ENCODE peak calls at places on chromosomes 5 and 9, in nine cellular contexts. T is tibial nerve, J is GM23248, Y is mucosa of descending colon, E is aorta, I is HCT116, G is A549, O is cardiac fibroblast, L is pancreas. R is an unnamed sample.

GRCh38 chr5:76503929-76504328 is 100.8 kb downstream of the IQGAP2 start:
- DNase-seq in T (no peak), J (no peak), Y (no peak), E (no peak), I (no peak), G (no peak), O (no peak), L (no peak), R (no peak)

GRCh38 chr5:123545506-123545905 is 33.5 kb downstream of the CSNK1G3 start:
- DNase-seq in T (no peak), J (peak), Y (no peak), E (no peak), I (no peak), G (peak), O (peak), L (no peak), R (no peak)

GRCh38 chr9:33813712-33814641 is 3.0 kb upstream of the UBE2R2 start:
- DNase-seq in T (no peak), J (peak), Y (no peak), E (no peak), I (peak), G (peak), O (peak), L (no peak), R (no peak)

GRCh38 chr5:122492675-122493074 is 180.6 kb downstream of the SNCAIP start:
- DNase-seq in T (no peak), J (peak), Y (no peak), E (no peak), I (peak), G (peak), O (peak), L (no peak), R (no peak)

GRCh38 chr5:164054461-164054860 is 549.0 kb downstream of the MAT2B start:
- DNase-seq in T (no peak), J (no peak), Y (no peak), E (no peak), I (no peak), G (no peak), O (no peak), L (no peak), R (no peak)

GRCh38 chr9:32394381-32395049 is 10.1 kb downstream of the ACO1 start:
- DNase-seq in T (no peak), J (no peak), Y (no peak), E (no peak), I (no peak), G (no peak), O (peak), L (no peak), R (no peak)

GRCh38 chr9:125968975-125969374 is 221.8 kb downstream of the PBX3 start:
- DNase-seq in T (no peak), J (no peak), Y (no peak), E (no peak), I (no peak), G (no peak), O (peak), L (no peak), R (no peak)

GRCh38 chr9:127506814-127507750 is 55.8 kb downstream of the LRSAM1 start:
- DNase-seq in T (no peak), J (no peak), Y (no peak), E (no peak), I (no peak), G (no peak), O (peak), L (no peak), R (no peak)

GRCh38 chr9:35085078-35085477 is 5.3 kb upstream of the FANCG start:
- DNase-seq in T (no peak), J (no peak), Y (no peak), E (no peak), I (no peak), G (no peak), O (no peak), L (no peak), R (no peak)

GRCh38 chr9:120324996-120325642 is 254.8 kb downstream of the CDK5RAP2 start:
- DNase-seq in T (no peak), J (no peak), Y (no peak), E (no peak), I (no peak), G (no peak), O (no peak), L (no peak), R (peak)

GRCh38 chr5:89308606-89309040 is 425.6 kb upstream of the MEF2C start:
- DNase-seq in T (no peak), J (no peak), Y (no peak), E (no peak), I (no peak), G (no peak), O (no peak), L (no peak), R (no peak)

GRCh38 chr5:1703352-1704050 is 96.1 kb downstream of the MRPL36 start:
- DNase-seq in T (no peak), J (no peak), Y (no peak), E (no peak), I (no peak), G (no peak), O (no peak), L (no peak), R (peak)

GRCh38 chr9:116806075-116806474 is 119.0 kb downstream of the TRIM32 start:
- DNase-seq in T (no peak), J (peak), Y (no peak), E (no peak), I (no peak), G (peak), O (peak), L (no peak), R (no peak)

GRCh38 chr5:123365163-123365562 is 58.0 kb downstream of the CEP120 start:
- DNase-seq in T (no peak), J (peak), Y (no peak), E (no peak), I (no peak), G (no peak), O (no peak), L (no peak), R (no peak)

GRCh38 chr9:99870126-99870525 is 36.3 kb upstream of the STX17 start:
- DNase-seq in T (no peak), J (peak), Y (no peak), E (no peak), I (no peak), G (no peak), O (peak), L (no peak), R (no peak)

GRCh38 chr5:61619289-61619688 is 287.2 kb downstream of the ZSWIM6 start:
- DNase-seq in T (no peak), J (no peak), Y (no peak), E (no peak), I (no peak), G (no peak), O (no peak), L (no peak), R (no peak)
- H3K4me3 ChIP-seq in T (no peak), J (no peak), Y (no peak), E (no peak), I (no peak), G (no peak), O (no peak), L (no peak), R (no peak)

DNA sequence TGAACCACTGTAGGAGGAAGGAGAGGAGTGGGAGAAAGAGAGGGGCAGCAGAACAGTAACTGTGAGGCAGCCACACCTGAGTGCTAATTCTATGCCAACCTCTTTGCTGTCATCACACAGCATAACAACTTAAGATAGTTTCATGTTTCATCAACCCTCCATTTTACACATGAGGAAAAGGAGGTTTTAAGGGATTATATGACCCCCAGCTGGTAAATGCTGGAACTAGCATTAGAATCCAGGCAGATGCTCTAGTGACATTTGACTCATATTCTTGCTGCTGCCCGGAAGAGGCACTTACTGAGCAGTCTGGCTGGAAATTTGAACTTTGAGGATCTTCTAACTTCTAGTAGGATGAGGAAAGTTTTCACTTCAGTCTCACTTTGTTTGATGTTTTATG is 24.1 kb upstream of the VLDLR start:
- DNase-seq in T (no peak), J (peak), Y (no peak), E (no peak), I (no peak), G (no peak), O (peak), L (no peak), R (no peak)
- H3K4me3 ChIP-seq in T (no peak), J (no peak), Y (no peak), E (no peak), I (no peak), G (no peak), O (no peak), L (no peak), R (no peak)

DNA sequence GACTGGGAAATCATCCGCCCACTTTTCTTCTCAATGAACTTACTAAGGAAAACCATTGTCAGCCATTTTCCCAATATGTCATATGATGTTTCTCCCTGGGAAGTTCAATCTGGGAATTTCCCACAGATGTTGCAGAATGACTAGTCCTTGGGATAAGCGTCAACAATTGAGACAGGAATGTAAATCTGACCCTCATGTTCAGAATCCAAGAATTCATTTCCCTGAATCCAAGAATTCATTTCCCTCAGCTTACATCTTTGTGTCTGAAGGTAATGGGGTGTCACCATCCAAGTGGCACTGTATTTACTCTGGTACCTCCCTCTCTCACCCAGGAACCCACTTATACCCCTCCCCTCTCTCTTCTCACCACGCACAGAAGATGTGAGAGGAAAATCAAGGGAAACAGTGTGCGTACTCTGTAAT is 7.4 kb downstream of the KLF9 start:
- DNase-seq in T (no peak), J (peak), Y (no peak), E (no peak), I (no peak), G (peak), O (peak), L (no peak), R (no peak)
- H3K4me3 ChIP-seq in T (peak), J (no peak), Y (no peak), E (no peak), I (no peak), G (no peak), O (no peak), L (no peak), R (peak)

DNA sequence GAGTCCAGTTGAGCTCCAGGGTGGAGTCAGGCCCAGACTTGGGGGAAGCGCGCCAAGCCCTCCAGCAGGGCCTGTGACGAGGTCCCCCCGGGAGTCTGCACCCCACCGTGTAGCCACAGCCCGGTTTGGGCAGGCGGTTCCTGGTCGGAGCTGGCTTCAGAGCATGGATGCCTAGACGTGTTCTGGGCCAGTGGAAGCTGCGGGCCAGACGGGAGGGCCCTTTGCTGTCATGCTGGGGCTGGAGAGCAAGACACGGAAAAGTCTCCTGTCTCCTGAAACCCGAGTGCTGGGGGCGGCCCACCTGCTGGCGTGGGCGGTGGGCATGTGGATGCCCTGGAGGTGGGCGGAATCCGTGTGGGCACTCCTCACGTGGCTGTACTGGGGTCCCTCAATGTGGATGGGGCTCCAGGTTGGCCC is 1.9 kb downstream of the GPSM1 start:
- DNase-seq in T (no peak), J (peak), Y (no peak), E (no peak), I (no peak), G (no peak), O (no peak), L (no peak), R (no peak)
- H3K4me3 ChIP-seq in T (peak), J (peak), Y (no peak), E (no peak), I (no peak), G (no peak), O (peak), L (no peak), R (peak)